ENCODE peak calls at places on chromosomes 1 and 21, in five cellular contexts. T, F, V, Q and J are unnamed samples.

GRCh38 chr1:175504875-175505555 is 238.4 kb downstream of the TNR start:
- DNase-seq in F (no peak), Q (no peak), V (no peak), T (no peak), J (no peak)

GRCh38 chr1:228827026-228827425 is 91.7 kb downstream of the RHOU start:
- DNase-seq in T (no peak), Q (peak), F (no peak), V (no peak), J (no peak)

GRCh38 chr21:38643404-38644023 is 145.2 kb upstream of the ERG start:
- DNase-seq in T (no peak), Q (no peak), V (no peak), F (no peak), J (no peak)

GRCh38 chr1:210223174-210223904 is 9.3 kb upstream of the SERTAD4 start:
- DNase-seq in Q (no peak), F (no peak), V (no peak), T (no peak), J (no peak)

GRCh38 chr1:12450831-12451559 is 167.0 kb downstream of the DHRS3 start:
- DNase-seq in V (no peak), Q (no peak), T (no peak), F (peak), J (no peak)

GRCh38 chr1:201917362-201918033 is 28.8 kb downstream of the SHISA4 start:
- DNase-seq in T (no peak), V (peak), F (no peak), Q (no peak), J (peak)

GRCh38 chr1:17539526-17540254 is at the start of gene ARHGEF10L:
- DNase-seq in T (no peak), F (no peak), V (no peak), Q (no peak), J (peak)

GRCh38 chr1:89855413-89856123 is 34.7 kb downstream of the LRRC8D start:
- DNase-seq in T (no peak), F (no peak), V (peak), Q (no peak), J (no peak)

GRCh38 chr1:13469343-13469742 is 44.5 kb downstream of the LRRC38 start:
- DNase-seq in F (no peak), Q (peak), T (no peak), V (peak), J (no peak)

GRCh38 chr1:56240400-56240799 is 339.0 kb downstream of the PLPP3 start:
- DNase-seq in F (no peak), Q (no peak), V (no peak), T (no peak), J (no peak)

GRCh38 chr1:65343286-65343685 is 33.9 kb downstream of the DNAJC6 start:
- DNase-seq in V (peak), T (no peak), Q (no peak), F (no peak), J (no peak)

GRCh38 chr1:234402939-234403338 is 29.7 kb downstream of the COA6 start:
- DNase-seq in T (no peak), V (no peak), Q (no peak), F (no peak), J (no peak)

GRCh38 chr1:9721606-9722377 is 70.3 kb downstream of the PIK3CD start:
- DNase-seq in F (no peak), Q (no peak), T (no peak), V (peak), J (peak)

GRCh38 chr1:217272385-217272784 is 358.5 kb downstream of the GPATCH2 start:
- DNase-seq in F (no peak), V (no peak), Q (no peak), T (no peak), J (no peak)